ENCODE peak calls at places on chromosomes 1 and 21, in seven cellular contexts. F, Y, M, W, B, G and S are unnamed samples. For H3K4me1 and H3K36me3, the result is how much of the 10 kb centered on the place peaks cover.

GRCh38 chr1:77228836-77229235 is 9.6 kb upstream of the PIGK start:
- DNase-seq in F (no peak), Y (no peak), M (no peak), W (no peak), B (no peak), G (no peak), S (no peak)

GRCh38 chr21:25428537-25428936 is 178.7 kb downstream of the MRPL39 start:
- DNase-seq in F (no peak), Y (no peak), M (no peak), W (no peak), B (no peak), G (no peak), S (no peak)

GRCh38 chr1:28740118-28740517 is 3.4 kb downstream of the YTHDF2 start:
- DNase-seq in F (no peak), Y (no peak), M (no peak), W (no peak), B (no peak), G (no peak), S (no peak)

GRCh38 chr1:4711191-4711915 is 56.9 kb downstream of the AJAP1 start:
- DNase-seq in F (peak), Y (no peak), M (no peak), W (no peak), B (no peak), G (no peak), S (no peak)

GRCh38 chr21:17527240-17527639 is 14.4 kb downstream of the CXADR start:
- DNase-seq in F (no peak), Y (no peak), M (no peak), W (no peak), B (no peak), G (no peak), S (no peak)

GRCh38 chr1:22773981-22774471 is 63.4 kb downstream of the EPHB2 start:
- DNase-seq in F (peak), Y (no peak), M (no peak), W (peak), B (peak), G (peak), S (peak)

GRCh38 chr1:61287734-61288133 is 205.4 kb downstream of the NFIA start:
- DNase-seq in F (no peak), Y (no peak), M (no peak), W (no peak), B (no peak), G (no peak), S (no peak)

GRCh38 chr1:109040627-109041613 is 982 bp downstream of the WDR47 start:
- DNase-seq in F (no peak), Y (peak), M (no peak), W (peak), B (no peak), G (peak), S (no peak)

GRCh38 chr1:28449904-28450303 is 55.9 kb upstream of the RCC1 start:
- DNase-seq in F (no peak), Y (no peak), M (no peak), W (no peak), B (no peak), G (no peak), S (no peak)

GRCh38 chr1:36702963-36703362 is 220.2 kb upstream of the CSF3R start:
- DNase-seq in F (no peak), Y (no peak), M (no peak), W (no peak), B (no peak), G (no peak), S (no peak)

GRCh38 chr1:13699936-13700520 is at the start of gene PRDM2:
- DNase-seq in F (peak), Y (peak), M (no peak), W (peak), B (peak), G (peak), S (no peak)

GRCh38 chr1:184755226-184756065 is 788 bp upstream of the EDEM3 start:
- DNase-seq in F (no peak), Y (no peak), M (peak), W (peak), B (no peak), G (no peak), S (no peak)

GRCh38 chr1:3053366-3053980 is 15.5 kb upstream of the PRDM16 start:
- DNase-seq in F (peak), Y (no peak), M (no peak), W (no peak), B (no peak), G (no peak), S (no peak)

GRCh38 chr1:198662821-198663220 is 24.0 kb downstream of the PTPRC start:
- DNase-seq in F (no peak), Y (no peak), M (no peak), W (no peak), B (no peak), G (no peak), S (no peak)

GRCh38 chr1:14113271-14113670 is 413.3 kb downstream of the PRDM2 start:
- DNase-seq in F (no peak), Y (no peak), M (no peak), W (no peak), B (no peak), G (no peak), S (no peak)

GRCh38 chr1:192609110-192610079 is 26.6 kb upstream of the RGS13 start:
- DNase-seq in F (peak), Y (peak), M (no peak), W (peak), B (peak), G (peak), S (peak)

GRCh38 chr1:184970691-184971161 is 3.6 kb downstream of the NIBAN1 start:
- DNase-seq in F (no peak), Y (no peak), M (no peak), W (no peak), B (no peak), G (no peak), S (no peak)

GRCh38 chr1:87224209-87224608 is 104.5 kb upstream of the LMO4 start:
- DNase-seq in F (no peak), Y (no peak), M (peak), W (no peak), B (no peak), G (no peak), S (no peak)

GRCh38 chr1:205442051-205442721 is 13.7 kb downstream of the BLACAT1 start:
- DNase-seq in F (no peak), Y (peak), M (no peak), W (no peak), B (no peak), G (no peak), S (no peak)

GRCh38 chr21:44878053-44878982 is 4.8 kb upstream of the PTTG1IP start:
- DNase-seq in F (no peak), Y (no peak), M (no peak), W (peak), B (no peak), G (no peak), S (no peak)

GRCh38 chr1:65114312-65114711 is 33.7 kb upstream of the AK4 start:
- DNase-seq in F (no peak), Y (no peak), M (no peak), W (no peak), B (no peak), G (peak), S (no peak)

GRCh38 chr21:35097525-35097924 is 48.4 kb upstream of the RUNX1 start:
- DNase-seq in F (no peak), Y (no peak), M (no peak), W (no peak), B (no peak), G (no peak), S (no peak)

GRCh38 chr21:28975401-28975800 is 17.3 kb downstream of the LTN1 start:
- DNase-seq in F (no peak), Y (no peak), M (no peak), W (no peak), B (no peak), G (no peak), S (no peak)

GRCh38 chr1:44361478-44361877 is 6.4 kb upstream of the ERI3 start:
- DNase-seq in F (no peak), Y (no peak), M (no peak), W (no peak), B (no peak), G (no peak), S (no peak)

GRCh38 chr1:155080250-155081228 is 1.9 kb downstream of the EFNA3 start:
- DNase-seq in F (peak), Y (no peak), M (no peak), W (peak), B (no peak), G (no peak), S (no peak)

GRCh38 chr1:169098380-169098779 is 8.1 kb upstream of the ATP1B1 start:
- DNase-seq in F (no peak), Y (no peak), M (no peak), W (no peak), B (no peak), G (no peak), S (no peak)

GRCh38 chr1:3005771-3006170 is 15.5 kb upstream of the ACTRT2 start:
- DNase-seq in F (no peak), Y (no peak), M (no peak), W (no peak), B (peak), G (no peak), S (peak)

GRCh38 chr1:6286266-6286665 is 25.4 kb upstream of the GPR153 start:
- DNase-seq in F (no peak), Y (no peak), M (no peak), W (no peak), B (no peak), G (no peak), S (no peak)

DNA sequence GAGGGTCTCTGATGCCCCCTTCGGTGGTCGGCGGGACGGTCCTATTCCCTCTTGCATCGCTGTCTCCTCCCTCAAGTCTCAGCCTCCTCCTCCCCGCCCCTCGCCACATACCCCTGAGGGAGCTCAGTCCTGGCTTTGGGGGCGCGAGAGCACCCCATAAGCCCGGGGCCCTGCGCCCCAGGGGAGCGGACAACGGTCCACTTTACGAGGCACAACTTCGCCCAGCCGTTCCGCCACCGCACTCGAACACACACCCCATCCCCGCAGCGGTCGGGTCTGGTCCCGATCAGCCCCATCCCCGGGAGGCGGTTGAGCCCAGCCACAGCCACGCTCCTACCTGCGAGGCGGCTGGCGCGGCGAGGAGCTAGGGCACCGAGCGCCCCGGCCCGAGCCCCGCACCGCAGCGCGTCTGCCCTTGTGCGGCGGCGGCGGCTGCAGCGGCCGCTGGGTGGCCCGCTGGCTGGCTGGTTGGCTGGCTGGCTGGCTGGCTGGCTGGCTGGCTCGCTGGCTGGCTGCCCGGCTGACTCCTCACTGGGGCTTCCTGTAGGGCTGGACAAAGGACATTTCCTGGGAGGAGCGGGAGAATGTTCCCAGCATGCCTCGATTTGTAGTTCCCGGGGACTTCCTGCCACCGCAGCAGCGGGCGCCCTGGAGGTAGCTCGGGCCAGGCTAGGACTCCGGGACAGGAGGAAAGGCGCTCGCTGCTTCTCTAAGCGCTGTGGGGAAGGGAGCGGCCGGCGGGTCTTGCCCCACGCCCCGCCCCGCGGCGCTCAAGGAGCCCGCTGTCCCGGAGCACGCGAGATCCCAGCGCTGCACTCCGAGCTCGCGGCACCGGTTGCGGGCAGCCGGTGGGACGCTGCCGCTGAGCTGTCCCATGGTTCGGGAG is at the start of gene ZNF697:
- DNase-seq in F (peak), Y (peak), M (peak), W (peak), B (peak), G (peak), S (peak)
- TF ChIP-seq CTCF in F (peak), Y (no peak), M (peak), W (no peak), B (peak), G (peak), S (peak)

GRCh38 chr21:45940621-45941337 is 40.8 kb upstream of the COL6A1 start:
- DNase-seq in F (no peak), Y (no peak), M (no peak), W (no peak), B (no peak), G (no peak), S (no peak)
- H3K4me1 ChIP-seq in F (under half), Y (under half), M (under half), W (under half), B (under half), G (under half), S (under half)

DNA sequence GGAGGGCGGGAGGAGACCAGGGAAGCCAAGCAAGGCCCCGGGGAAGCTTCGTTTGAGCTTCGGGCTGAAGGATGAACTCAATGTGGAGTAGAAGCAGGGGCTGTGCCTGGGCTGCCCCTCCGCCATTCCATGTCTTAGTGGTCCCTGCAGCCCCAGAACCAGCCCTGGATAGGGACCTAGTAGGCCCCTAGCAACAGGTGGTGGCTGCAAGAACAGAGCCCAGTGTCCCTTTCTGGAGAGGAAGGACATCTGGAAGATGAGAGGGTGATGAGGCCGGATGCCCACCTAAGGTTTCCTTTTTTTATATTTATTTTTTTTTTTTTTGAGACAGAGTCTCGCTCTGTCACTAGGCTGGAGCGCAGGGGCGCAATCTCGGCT is 27.2 kb downstream of the ECE1 start:
- DNase-seq in F (no peak), Y (no peak), M (no peak), W (no peak), B (no peak), G (no peak), S (no peak)
- H3K36me3 ChIP-seq in F (under half), Y (under half), M (under half), W (under half), B (under half), G (under half), S (under half)

GRCh38 chr1:234611799-234612351 is 1.9 kb upstream of the IRF2BP2 start:
- DNase-seq in F (peak), Y (peak), M (no peak), W (peak), B (peak), G (peak), S (no peak)

GRCh38 chr1:234609528-234610042 is 393 bp downstream of the IRF2BP2 start:
- DNase-seq in F (no peak), Y (peak), M (no peak), W (no peak), B (no peak), G (no peak), S (no peak)

GRCh38 chr1:234610061-234610581 is at the start of gene IRF2BP2:
- DNase-seq in F (peak), Y (peak), M (no peak), W (peak), B (peak), G (peak), S (no peak)

GRCh38 chr1:234611153-234611798 is 1.3 kb upstream of the IRF2BP2 start:
- DNase-seq in F (no peak), Y (no peak), M (no peak), W (peak), B (no peak), G (no peak), S (no peak)

GRCh38 chr1:234610582-234611152 is 689 bp upstream of the IRF2BP2 start:
- DNase-seq in F (peak), Y (peak), M (no peak), W (peak), B (peak), G (peak), S (peak)
- TF ChIP-seq CTCF in F (no peak), Y (no peak), M (no peak), W (no peak), B (no peak), G (no peak), S (no peak)

GRCh38 chr21:41295721-41296254 is 20.8 kb upstream of the FAM3B start:
- DNase-seq in F (no peak), Y (no peak), M (no peak), W (no peak), B (no peak), G (no peak), S (no peak)
- H3K4me1 ChIP-seq in F (under half), Y (under half), M (under half), W (under half), B (under half), G (under half), S (under half)

GRCh38 chr1:212074856-212075255 is 39.3 kb downstream of the DTL start:
- DNase-seq in F (no peak), Y (no peak), M (no peak), W (no peak), B (no peak), G (no peak), S (no peak)
- H3K36me3 ChIP-seq in F (under half), Y (under half), M (under half), W (under half), B (under half), G (under half), S (under half)

GRCh38 chr1:82795503-82796149 is 994.9 kb downstream of the ADGRL2 start:
- DNase-seq in F (no peak), Y (no peak), M (no peak), W (no peak), B (no peak), G (no peak), S (no peak)
- TF ChIP-seq CTCF in F (no peak), Y (no peak), M (peak), W (no peak), B (no peak), G (no peak), S (no peak)